ENCODE peak calls at places on chromosomes 4 and X, in seven cellular contexts. P is ovary, S is tibial artery, C is WTC11, X is PC-3, R is esophagus squamous epithelium, B is left lung. U is an unnamed sample.

GRCh38 chrX:83771664-83772063 is 89.3 kb upstream of the CYLC1 start:
- DNase-seq in C (no peak), P (no peak), S (no peak), X (peak), B (no peak), R (no peak), U (no peak)

GRCh38 chrX:40380649-40381488 is 199.9 kb upstream of the ATP6AP2 start:
- DNase-seq in B (no peak), C (no peak), X (no peak), S (no peak), P (no peak), R (no peak), U (no peak)

GRCh38 chr4:52001616-52002015 is 18.5 kb downstream of the LRRC66 start:
- DNase-seq in X (peak), R (no peak), P (no peak), B (no peak), S (no peak), C (no peak), U (no peak)

GRCh38 chr4:20431422-20432014 is 179.8 kb downstream of the SLIT2 start:
- DNase-seq in R (no peak), S (no peak), X (no peak), C (no peak), P (no peak), B (no peak), U (no peak)

GRCh38 chrX:45527834-45528233 is 327.2 kb upstream of the DIPK2B start:
- DNase-seq in X (no peak), S (no peak), C (no peak), B (no peak), P (no peak), R (no peak), U (no peak)

GRCh38 chr4:2934077-2934812 is 29.0 kb downstream of the NOP14 start:
- DNase-seq in S (peak), B (peak), P (peak), X (peak), C (no peak), R (no peak), U (no peak)

GRCh38 chrX:154019633-154020499 is at the start of gene IRAK1:
- DNase-seq in C (peak), R (no peak), B (peak), P (peak), X (peak), S (peak), U (no peak)

GRCh38 chrX:40012039-40012799 is 85.5 kb downstream of the BCOR start:
- DNase-seq in S (peak), C (no peak), X (peak), P (peak), B (peak), R (no peak), U (no peak)

GRCh38 chr4:184793735-184794355 is 31.9 kb downstream of the ACSL1 start:
- DNase-seq in C (no peak), X (no peak), P (no peak), S (no peak), R (no peak), B (no peak), U (no peak)

DNA sequence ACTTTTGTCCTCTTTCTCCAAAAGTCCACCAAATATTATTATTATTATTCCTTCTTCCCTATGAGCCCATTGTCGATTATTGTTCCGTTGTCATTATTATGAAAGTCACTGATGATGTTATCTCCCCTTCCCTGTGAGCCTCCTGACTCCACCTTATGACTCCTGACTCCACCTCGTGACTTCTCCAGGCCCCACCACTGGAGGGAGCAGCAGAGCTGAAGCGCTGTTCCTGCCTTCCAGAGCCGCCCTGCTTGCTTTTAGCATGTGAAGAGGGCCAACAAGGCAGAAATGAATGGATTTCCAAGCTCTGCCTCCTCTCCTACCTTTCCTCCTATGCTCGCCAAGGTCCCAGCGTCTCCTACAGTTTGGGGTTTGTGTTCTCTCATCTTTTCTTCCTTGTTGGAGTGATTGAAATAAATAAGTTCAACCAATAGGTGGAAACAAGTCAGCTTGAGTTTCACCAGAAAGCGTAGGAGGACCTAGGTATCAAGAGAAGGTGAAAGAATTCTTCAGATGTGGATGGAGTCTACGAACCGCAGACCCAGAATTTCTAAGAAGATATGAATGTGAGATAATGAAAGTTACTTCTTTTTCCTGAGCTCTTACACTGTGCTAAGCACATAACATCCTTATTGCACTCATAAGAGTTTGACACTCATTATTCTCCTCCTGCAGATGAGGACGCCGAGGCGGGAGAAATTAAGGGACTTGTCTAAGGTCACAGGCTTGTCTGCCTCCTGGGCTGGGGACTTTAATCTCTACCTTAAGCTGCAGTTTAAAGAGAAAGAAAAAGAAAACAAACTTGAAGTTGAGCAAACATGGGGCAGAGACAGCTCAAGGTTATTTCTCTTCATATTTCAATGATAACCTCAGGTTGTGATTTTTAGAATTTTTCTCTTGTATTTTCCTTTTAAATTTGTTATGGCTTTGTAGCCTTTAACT is 26.1 kb downstream of the IGSF1 start:
- DNase-seq in R (no peak), X (peak), C (peak), B (no peak), P (no peak), S (no peak), U (no peak)
- TF ChIP-seq CTCF in R (no peak), X (peak), C (peak), B (no peak), P (no peak), S (no peak), U (peak)

GRCh38 chr4:157217708-157218107 is 2.8 kb upstream of the GRIA2 start:
- DNase-seq in R (no peak), C (no peak), X (peak), P (no peak), B (no peak), S (no peak), U (no peak)
- TF ChIP-seq CTCF in R (peak), C (peak), X (peak), P (no peak), B (no peak), S (peak), U (peak)

GRCh38 chr4:13910556-13910955 is 283.0 kb upstream of the BOD1L1 start:
- DNase-seq in B (no peak), P (no peak), R (no peak), S (no peak), C (no peak), X (no peak), U (no peak)

GRCh38 chr4:13906727-13907126 is 279.2 kb upstream of the BOD1L1 start:
- DNase-seq in C (no peak), R (no peak), X (no peak), S (no peak), P (no peak), B (no peak), U (no peak)

GRCh38 chr4:13905543-13905942 is 278.0 kb upstream of the BOD1L1 start:
- DNase-seq in B (no peak), P (no peak), C (no peak), X (peak), R (no peak), S (no peak), U (no peak)

GRCh38 chr4:13908455-13908854 is 280.9 kb upstream of the BOD1L1 start:
- DNase-seq in S (no peak), R (no peak), X (no peak), C (no peak), B (no peak), P (no peak), U (no peak)

DNA sequence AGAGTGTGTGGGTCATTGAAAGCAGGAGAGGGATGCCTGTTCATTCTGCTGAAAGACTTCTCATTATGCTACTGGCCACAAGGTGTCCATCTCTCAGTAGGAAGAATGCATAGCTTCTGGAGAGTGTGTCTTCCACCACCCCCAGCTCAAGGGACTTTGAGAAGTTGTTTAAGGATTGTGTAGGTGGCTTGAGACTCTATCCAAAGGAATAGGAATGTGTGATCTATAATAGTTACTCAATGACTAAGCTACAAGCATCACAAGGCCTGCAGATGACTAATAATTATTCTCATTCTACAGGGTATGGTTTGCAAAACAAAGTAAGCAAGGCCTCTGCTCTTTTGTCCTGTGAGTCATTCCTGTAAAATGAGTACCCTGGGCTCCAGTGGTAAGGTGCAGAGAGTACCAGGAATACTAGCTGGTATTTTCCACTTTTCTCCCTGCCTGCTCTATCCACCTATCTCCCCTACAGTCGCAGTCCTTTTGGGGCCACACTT is 279.8 kb upstream of the BOD1L1 start:
- DNase-seq in S (no peak), B (no peak), P (no peak), X (peak), R (no peak), C (no peak), U (no peak)
- TF ChIP-seq CTCF in S (no peak), B (no peak), P (no peak), X (peak), R (no peak), C (no peak), U (peak)

GRCh38 chrX:111244238-111244750 is 26.0 kb downstream of the CAPN6 start:
- DNase-seq in X (peak), C (no peak), S (no peak), B (no peak), P (no peak), R (no peak), U (no peak)
- TF ChIP-seq CTCF in X (peak), C (peak), S (peak), B (no peak), P (peak), R (peak), U (peak)

GRCh38 chrX:143306991-143307965 is 210.0 kb downstream of the SPANXN3 start:
- DNase-seq in R (no peak), B (no peak), S (no peak), P (no peak), X (no peak), C (no peak), U (no peak)
- TF ChIP-seq CTCF in R (no peak), B (no peak), S (no peak), P (no peak), X (no peak), C (no peak), U (no peak)

DNA sequence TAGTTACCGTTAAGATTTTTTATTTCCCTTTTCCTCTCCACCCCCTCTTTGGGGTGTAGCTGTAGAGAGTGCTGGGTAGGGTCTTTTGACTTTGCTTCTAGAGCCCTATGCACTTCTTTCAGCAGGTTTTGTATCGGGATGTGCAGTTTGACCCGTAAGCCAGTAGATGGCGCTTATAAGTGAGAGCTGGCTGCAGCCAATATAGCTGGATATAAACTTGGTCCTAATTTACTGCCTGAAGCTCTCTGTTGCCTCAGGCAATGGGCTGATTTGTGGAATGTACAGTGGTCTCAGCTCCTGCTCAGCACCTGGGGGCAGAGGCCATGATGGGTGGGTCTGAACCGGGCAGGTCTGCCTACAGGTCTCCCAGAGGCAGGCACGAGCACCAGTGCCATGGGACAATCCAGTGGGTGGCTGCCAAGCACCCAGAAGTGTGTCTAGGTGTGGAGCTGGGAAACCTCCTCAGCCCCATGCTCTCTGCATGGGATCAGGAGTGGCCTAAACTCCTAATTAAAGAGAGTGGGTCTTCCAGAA is 146.5 kb downstream of the SPANXN1 start:
- DNase-seq in B (no peak), S (no peak), R (no peak), C (no peak), X (peak), P (no peak), U (no peak)
- TF ChIP-seq CTCF in B (no peak), S (no peak), R (no peak), C (no peak), X (peak), P (no peak), U (no peak)

U was measured in osteocyte.